ENCODE peak calls at places on chromosome 11, in four cellular contexts. Y is mesenchymal stem cell, T is HCT116, J is neural progenitor cell. M is an unnamed sample. For H3K4me1, the result is how much of the 10 kb centered on the place peaks cover.

GRCh38 chr11:62918531-62918930 is 2.6 kb downstream of the CHRM1 start:
- DNase-seq in Y (no peak), T (no peak), J (no peak), M (no peak)

GRCh38 chr11:33868646-33869461 is 23.0 kb downstream of the LMO2 start:
- DNase-seq in Y (no peak), T (no peak), J (peak), M (no peak)

GRCh38 chr11:126134461-126135155 is 71.9 kb upstream of the CDON start:
- DNase-seq in Y (no peak), T (no peak), J (no peak), M (no peak)

GRCh38 chr11:2166091-2166851 is 5.3 kb upstream of the INS start:
- DNase-seq in Y (no peak), T (no peak), J (peak), M (no peak)

GRCh38 chr11:78420255-78420764 is 2.7 kb upstream of the GAB2 start:
- DNase-seq in Y (peak), T (no peak), J (peak), M (no peak)

GRCh38 chr11:73983764-73984543 is 1.3 kb upstream of the UCP2 start:
- DNase-seq in Y (no peak), T (no peak), J (no peak), M (no peak)

GRCh38 chr11:104011031-104011430 is 25.4 kb upstream of the DDI1 start:
- DNase-seq in Y (no peak), T (no peak), J (no peak), M (no peak)

GRCh38 chr11:20388096-20389055 is 860 bp downstream of the PRMT3 start:
- DNase-seq in Y (peak), T (no peak), J (no peak), M (no peak)

GRCh38 chr11:74366576-74366975 is 31.7 kb downstream of the PGM2L1 start:
- DNase-seq in Y (peak), T (no peak), J (peak), M (peak)

GRCh38 chr11:132093861-132094260 is 723.4 kb downstream of the NTM start:
- DNase-seq in Y (no peak), T (no peak), J (no peak), M (no peak)

GRCh38 chr11:1008001-1008400 is 28.5 kb downstream of the MUC6 start:
- DNase-seq in Y (no peak), T (no peak), J (no peak), M (no peak)

GRCh38 chr11:17273668-17274321 is 2.7 kb upstream of the NUCB2 start:
- DNase-seq in Y (no peak), T (no peak), J (no peak), M (no peak)

GRCh38 chr11:108768370-108768769 is 103.5 kb downstream of the DDX10 start:
- DNase-seq in Y (peak), T (no peak), J (no peak), M (no peak)

GRCh38 chr11:91955206-91955605 is 269.4 kb upstream of the FAT3 start:
- DNase-seq in Y (no peak), T (no peak), J (no peak), M (no peak)

GRCh38 chr11:126403039-126403438 is 47.6 kb downstream of the ST3GAL4 start:
- DNase-seq in Y (no peak), T (no peak), J (peak), M (no peak)

GRCh38 chr11:87304350-87304749 is 266.6 kb downstream of the TMEM135 start:
- DNase-seq in Y (no peak), T (no peak), J (no peak), M (no peak)

GRCh38 chr11:132948252-132948651 is 584.0 kb downstream of the OPCML start:
- DNase-seq in Y (no peak), T (no peak), J (no peak), M (no peak)

DNA sequence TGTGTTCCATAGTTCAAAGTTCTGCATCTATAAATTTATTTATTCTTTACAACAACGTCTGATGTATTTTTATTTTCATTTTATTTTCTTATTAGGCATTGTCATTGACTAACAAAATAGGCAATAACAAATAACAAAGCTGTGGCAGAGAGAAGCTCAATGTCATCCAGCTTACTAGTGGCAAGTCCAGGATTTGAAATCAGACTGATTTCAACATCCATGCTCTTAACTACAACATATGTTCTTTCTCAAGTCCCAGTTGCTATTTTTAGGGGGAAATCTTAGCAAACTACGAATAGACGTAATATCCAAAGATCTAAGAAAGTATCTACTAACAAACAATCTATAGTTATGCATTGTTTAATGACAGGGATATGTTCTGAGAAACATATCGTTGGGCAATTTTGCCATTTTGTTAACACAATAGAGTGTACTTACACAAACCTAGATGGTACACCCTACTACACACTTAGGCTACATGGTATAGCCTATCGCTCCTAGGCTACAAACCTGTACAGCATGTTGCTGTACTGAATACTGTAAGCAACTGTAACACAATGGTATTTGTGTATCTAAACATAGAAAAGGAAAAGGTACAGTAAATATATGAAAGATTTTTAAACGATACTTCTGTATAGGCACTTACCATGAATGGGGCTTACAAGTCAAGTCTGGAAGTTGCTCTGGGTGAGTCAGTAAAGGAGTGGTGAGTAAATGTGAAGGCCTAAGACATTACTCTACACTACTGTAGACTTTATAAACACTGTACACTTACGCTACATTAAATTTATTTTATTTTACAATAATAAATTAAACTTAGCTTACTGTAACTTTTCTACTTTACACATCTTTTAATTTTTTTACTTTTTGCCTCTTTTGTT is 151.3 kb downstream of the DLG2 start:
- DNase-seq in Y (no peak), T (no peak), J (no peak), M (no peak)
- H3K4me1 ChIP-seq in Y (under half), T (under half), J (under half), M (under half)

DNA sequence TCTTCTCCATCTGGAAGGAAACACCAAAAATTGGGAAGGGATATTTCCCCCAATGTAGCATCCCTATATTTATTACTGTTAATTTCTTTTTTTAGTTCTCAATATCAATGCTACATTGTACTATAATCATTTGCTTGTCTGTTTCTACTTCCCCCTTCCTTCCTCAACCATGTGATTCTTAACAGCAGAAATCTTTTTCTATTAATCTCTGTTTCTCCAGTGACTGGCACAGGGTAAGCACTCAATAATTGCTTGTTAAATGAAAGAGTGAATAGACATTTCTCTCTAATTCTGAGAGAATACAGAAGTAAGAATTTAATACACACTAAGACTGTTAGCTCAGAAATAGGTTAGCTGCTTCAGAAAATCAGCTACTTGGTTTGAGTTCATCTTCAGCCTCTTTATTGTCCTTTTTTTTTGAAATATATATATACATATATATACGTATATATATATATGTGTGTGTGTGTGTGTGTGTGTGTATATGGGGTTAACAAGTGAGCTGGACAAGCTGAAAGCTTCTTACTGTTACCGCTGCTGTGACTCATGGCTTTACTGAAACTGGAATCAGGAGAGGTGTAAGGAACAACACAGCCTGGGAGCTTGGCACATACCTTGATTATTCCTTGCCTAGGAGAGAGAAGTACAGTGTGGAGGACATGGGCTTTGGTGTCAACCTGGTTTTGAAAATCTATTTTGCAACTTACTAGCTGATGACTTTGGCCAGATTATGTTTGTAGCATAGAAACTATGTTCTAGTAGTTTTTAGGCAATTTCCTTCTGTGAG is 26.2 kb upstream of the PDE3B start:
- DNase-seq in Y (peak), T (no peak), J (no peak), M (no peak)
- H3K9ac ChIP-seq in Y (no peak), T (no peak), J (no peak), M (no peak)

DNA sequence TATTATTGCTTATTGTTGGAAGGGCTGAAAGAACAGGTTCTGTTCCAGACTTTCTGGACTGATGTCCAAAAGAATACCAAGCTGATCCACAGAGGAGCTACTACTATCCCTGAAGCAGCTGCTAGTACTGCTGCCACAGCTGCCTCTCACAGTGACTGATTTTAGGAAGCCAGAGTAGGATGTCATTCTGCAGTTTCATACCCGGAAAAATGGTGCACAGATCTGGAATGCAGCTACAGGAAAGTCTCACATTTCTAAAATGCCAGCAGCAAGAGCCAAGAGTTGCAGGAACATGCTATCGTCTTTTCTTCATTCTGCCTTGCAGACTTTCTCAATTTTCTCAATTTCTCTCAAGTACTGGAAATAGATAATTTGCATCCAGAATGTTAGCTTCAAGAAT is 19.3 kb upstream of the CCDC179 start:
- DNase-seq in Y (no peak), T (no peak), J (no peak), M (no peak)
- H3K4me1 ChIP-seq in Y (under half), T (under half), J (under half), M (under half)

GRCh38 chr11:90525962-90526361 is 303.1 kb upstream of the CHORDC1 start:
- DNase-seq in Y (no peak), T (no peak), J (no peak), M (no peak)
- H3K9ac ChIP-seq in Y (no peak), T (no peak), J (no peak), M (no peak)

GRCh38 chr11:121394785-121395184 is 57.3 kb upstream of the SORL1 start:
- DNase-seq in Y (no peak), T (no peak), J (no peak), M (no peak)

GRCh38 chr11:121389651-121390050 is 62.5 kb upstream of the SORL1 start:
- DNase-seq in Y (no peak), T (no peak), J (peak), M (peak)

GRCh38 chr11:121391914-121392313 is 60.2 kb upstream of the SORL1 start:
- DNase-seq in Y (no peak), T (no peak), J (no peak), M (no peak)

DNA sequence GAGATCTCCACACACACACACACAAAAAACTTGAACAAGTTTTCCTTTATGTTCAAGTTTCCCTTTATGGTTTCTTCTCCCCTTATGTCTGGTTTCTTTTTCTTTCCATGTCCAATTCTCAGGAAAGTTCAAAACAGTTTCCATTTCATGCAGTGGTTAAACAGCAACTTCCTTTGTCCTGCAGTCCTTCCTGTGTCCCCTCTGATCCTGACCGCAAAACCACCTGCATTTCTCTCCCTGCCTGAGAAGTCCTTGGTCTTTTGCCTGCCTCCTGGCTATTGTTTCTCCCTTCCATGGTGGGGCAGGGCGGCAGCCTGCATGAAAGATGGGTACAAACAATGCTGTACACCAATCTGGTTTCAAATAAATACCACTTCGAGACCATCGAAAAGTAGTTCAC is 58.3 kb upstream of the SORL1 start:
- DNase-seq in Y (no peak), T (no peak), J (no peak), M (no peak)
- H3K4me1 ChIP-seq in Y (under half), T (under half), J (under half), M (under half)

M was measured in NT2/D1.